ENCODE peak calls at places on chromosome 18, in four cellular contexts. X is upper lobe of right lung, L is right lobe of liver, C is PC-3. U is an unnamed sample.

GRCh38 chr18:7870855-7871254 is 303.7 kb downstream of the PTPRM start:
- DNase-seq in X (no peak), L (no peak), C (no peak), U (no peak)

GRCh38 chr18:39215920-39216319 is 1650.3 kb upstream of the CELF4 start:
- DNase-seq in X (no peak), L (no peak), C (no peak), U (no peak)

GRCh38 chr18:63421514-63421913 is 762 bp downstream of the VPS4B start:
- DNase-seq in X (no peak), L (no peak), C (no peak), U (no peak)

GRCh38 chr18:395481-396250 is 104.8 kb downstream of the COLEC12 start:
- DNase-seq in X (no peak), L (no peak), C (peak; percentile 43), U (no peak)

GRCh38 chr18:70464343-70465114 is 175.7 kb downstream of the SOCS6 start:
- DNase-seq in X (peak; percentile 87), L (peak; percentile 91), C (peak; percentile 80), U (peak; percentile 82)

GRCh38 chr18:26493021-26493420 is 55.3 kb downstream of the KCTD1 start:
- DNase-seq in X (no peak), L (no peak), C (no peak), U (no peak)

GRCh38 chr18:39460136-39460535 is 1894.5 kb upstream of the CELF4 start:
- DNase-seq in X (no peak), L (no peak), C (no peak), U (no peak)

GRCh38 chr18:78113445-78113844 is 863.8 kb downstream of the GALR1 start:
- DNase-seq in X (no peak), L (no peak), C (no peak), U (no peak)

GRCh38 chr18:62069556-62069955 is 117.3 kb downstream of the PIGN start:
- DNase-seq in X (no peak), L (no peak), C (no peak), U (no peak)

GRCh38 chr18:28855524-28855923 is 678.6 kb upstream of the CDH2 start:
- DNase-seq in X (no peak), L (no peak), C (no peak), U (no peak)

GRCh38 chr18:63320690-63321265 is 1.2 kb upstream of the BCL2 start:
- DNase-seq in X (peak; percentile 72), L (peak; percentile 65), C (peak; percentile 40), U (peak; percentile 60)

GRCh38 chr18:7821784-7822183 is 254.7 kb downstream of the PTPRM start:
- DNase-seq in X (no peak), L (no peak), C (no peak), U (no peak)

GRCh38 chr18:21444465-21445023 is 156.0 kb downstream of the ESCO1 start:
- DNase-seq in X (no peak), L (peak; percentile 49), C (peak; percentile 78), U (no peak)

GRCh38 chr18:62206593-62206992 is 19.5 kb downstream of the RELCH start:
- DNase-seq in X (no peak), L (no peak), C (no peak), U (no peak)

GRCh38 chr18:44693030-44693784 is 12.5 kb downstream of the SETBP1 start:
- DNase-seq in X (no peak), L (no peak), C (peak; percentile 66), U (no peak)

GRCh38 chr18:60421356-60422118 is 49.0 kb upstream of the MC4R start:
- DNase-seq in X (no peak), L (no peak), C (no peak), U (no peak)

GRCh38 chr18:37764526-37764925 is 198.9 kb upstream of the CELF4 start:
- DNase-seq in X (no peak), L (no peak), C (no peak), U (no peak)

GRCh38 chr18:59231877-59232276 is 11.9 kb downstream of the GRP start:
- DNase-seq in X (no peak), L (no peak), C (no peak), U (no peak)

GRCh38 chr18:28411806-28412205 is 234.9 kb upstream of the CDH2 start:
- DNase-seq in X (no peak), L (no peak), C (no peak), U (no peak)

GRCh38 chr18:31185551-31185950 is 22.9 kb upstream of the DSC1 start:
- DNase-seq in X (no peak), L (no peak), C (peak; percentile 82), U (no peak)

GRCh38 chr18:44798433-44799048 is 117.9 kb downstream of the SETBP1 start:
- DNase-seq in X (no peak), L (no peak), C (no peak), U (no peak)

GRCh38 chr18:10111944-10112343 is 198.1 kb downstream of the VAPA start:
- DNase-seq in X (no peak), L (no peak), C (no peak), U (no peak)

GRCh38 chr18:75226956-75227316 is 16.3 kb downstream of the TSHZ1 start:
- DNase-seq in X (no peak), L (no peak), C (no peak), U (no peak)
- H3K27ac ChIP-seq in X (no peak overlapping the region), L (peak overlapping the region; percentile 72), C (no peak overlapping the region), U (peak overlapping the region; percentile 7)

GRCh38 chr18:79250236-79250993 is 145.3 kb upstream of the NFATC1 start:
- DNase-seq in X (no peak), L (no peak), C (no peak), U (no peak)

GRCh38 chr18:79248495-79249078 is 147.1 kb upstream of the NFATC1 start:
- DNase-seq in X (no peak), L (no peak), C (no peak), U (no peak)

GRCh38 chr18:79242246-79242645 is 153.5 kb upstream of the NFATC1 start:
- DNase-seq in X (no peak), L (no peak), C (no peak), U (no peak)

GRCh38 chr18:79245517-79246001 is 150.2 kb upstream of the NFATC1 start:
- DNase-seq in X (no peak), L (no peak), C (peak; percentile 93), U (peak; percentile 52)

GRCh38 chr18:79246309-79247108 is 149.2 kb upstream of the NFATC1 start:
- DNase-seq in X (peak; percentile 81), L (peak; percentile 67), C (peak; percentile 90), U (peak; percentile 67)
- H3K4me3 ChIP-seq in X (peak overlapping the region; percentile 6), L (no peak overlapping the region), C (peak overlapping the region; percentile 67), U (peak overlapping the region; percentile 7)

DNA sequence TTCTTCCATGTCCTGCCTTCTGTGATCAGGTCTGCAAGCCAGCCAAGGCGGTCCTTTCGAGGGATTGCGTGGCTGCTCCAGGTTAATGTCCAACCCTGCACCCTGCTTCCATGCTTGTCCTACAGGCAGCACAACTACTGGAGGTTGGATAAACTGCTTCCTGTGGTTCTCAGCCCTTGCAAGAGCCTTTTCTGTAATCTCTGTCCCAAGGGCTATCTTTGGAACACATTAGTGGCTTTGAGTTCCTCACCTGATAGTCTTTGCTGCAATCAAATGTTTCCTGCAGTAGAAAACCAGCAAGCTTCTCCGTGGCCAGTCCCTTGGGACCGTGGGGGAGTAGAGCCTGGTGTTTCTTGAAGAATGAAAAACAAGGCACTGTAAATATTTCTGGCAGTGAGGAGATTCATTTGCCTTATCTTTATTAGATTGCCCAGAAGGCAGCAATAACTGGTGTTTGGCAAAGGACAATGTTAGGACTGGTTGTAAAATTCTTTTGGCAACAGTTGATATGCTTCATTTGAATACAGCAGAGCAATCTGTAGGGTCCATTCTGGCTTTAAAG is 214.4 kb downstream of the FHOD3 start:
- DNase-seq in X (no peak), L (no peak), C (peak; percentile 4), U (no peak)
- H3K4me1 ChIP-seq in X (no peaks in the 10 kb centered on the region), L (no peaks in the 10 kb centered on the region), C (no peaks in the 10 kb centered on the region), U (no peaks in the 10 kb centered on the region)

DNA sequence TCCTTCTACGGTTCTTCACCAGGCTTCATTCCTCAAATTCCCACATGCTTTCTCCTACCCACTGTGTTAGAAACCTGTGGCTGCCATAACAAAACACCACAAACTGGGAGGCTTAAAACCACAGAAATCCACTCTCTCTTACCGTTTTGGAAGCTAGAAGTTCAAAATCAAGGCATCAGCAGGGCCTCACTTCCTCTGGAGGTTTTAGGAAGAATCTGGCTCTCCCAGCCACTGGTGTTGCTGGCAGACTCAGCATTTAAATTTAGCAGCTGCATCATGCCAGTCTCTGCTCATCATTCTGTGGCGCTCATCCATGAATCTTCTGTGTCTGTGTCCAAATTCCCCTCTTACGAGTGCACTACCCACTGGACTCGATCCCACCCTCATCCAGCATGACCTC is 248.5 kb downstream of the ZNF516 start:
- DNase-seq in X (no peak), L (no peak), C (no peak), U (no peak)
- H3K27ac ChIP-seq in X (no peak overlapping the region), L (no peak overlapping the region), C (no peak overlapping the region), U (no peak overlapping the region)

U was measured in lower lobe of right lung.